ENCODE peak calls at places on chromosomes 4 and X, in seven cellular contexts. T is uterus, V is colonic mucosa, O is psoas muscle, Z is astrocyte, H is coronary artery, D is upper lobe of right lung. K is an unnamed sample.

GRCh38 chr4:117385531-117385930 is 300.2 kb upstream of the TRAM1L1 start:
- DNase-seq in O (no peak), D (no peak), H (no peak), T (no peak), Z (peak; percentile 42), V (no peak), K (no peak)

GRCh38 chrX:20265221-20265725 is 1.4 kb downstream of the RPS6KA3 start:
- DNase-seq in H (peak; percentile 79), T (peak; percentile 72), Z (peak; percentile 87), V (peak; percentile 58), O (peak; percentile 73), D (peak; percentile 82), K (peak; percentile 75)

GRCh38 chrX:12894074-12894691 is 12.2 kb upstream of the TLR8 start:
- DNase-seq in O (peak; percentile 16), V (peak; percentile 40), D (no peak), H (no peak), T (peak; percentile 16), Z (no peak), K (peak; percentile 20)

GRCh38 chrX:87160435-87161010 is 357.1 kb upstream of the KLHL4 start:
- DNase-seq in Z (no peak), D (no peak), O (no peak), H (no peak), V (no peak), T (no peak), K (no peak)

GRCh38 chr4:138348055-138348454 is 105.9 kb upstream of the SLC7A11 start:
- DNase-seq in Z (no peak), D (no peak), V (no peak), H (no peak), T (no peak), O (no peak), K (no peak)

GRCh38 chrX:132631579-132632232 is 142.9 kb upstream of the MBNL3 start:
- DNase-seq in T (no peak), H (no peak), O (no peak), V (no peak), D (no peak), Z (no peak), K (peak; percentile 48)

GRCh38 chr4:60683357-60683756 is 516.8 kb upstream of the ADGRL3 start:
- DNase-seq in V (no peak), D (no peak), T (no peak), Z (peak; percentile 84), H (no peak), O (no peak), K (peak; percentile 43)

GRCh38 chr4:110411599-110412011 is 64.3 kb upstream of the ENPEP start:
- DNase-seq in O (no peak), Z (no peak), H (no peak), D (no peak), V (peak; percentile 26), T (no peak), K (no peak)

GRCh38 chrX:22220941-22221340 is 51.8 kb upstream of the CBLL2 start:
- DNase-seq in V (no peak), H (no peak), Z (peak; percentile 72), O (no peak), T (no peak), D (no peak), K (peak; percentile 28)

GRCh38 chrX:790031-790430 is 159.4 kb downstream of the SHOX start:
- DNase-seq in O (no peak), T (no peak), H (no peak), D (no peak), V (no peak), Z (no peak), K (no peak)

GRCh38 chr4:170420255-170420693 is 330.5 kb upstream of the AADAT start:
- DNase-seq in V (no peak), T (no peak), Z (peak; percentile 8), O (no peak), D (no peak), H (no peak), K (no peak)

GRCh38 chr4:8147231-8147970 is 11.2 kb downstream of the ABLIM2 start:
- DNase-seq in O (no peak), T (no peak), V (no peak), H (no peak), D (no peak), Z (no peak), K (no peak)

GRCh38 chr4:10334506-10335028 is 122.7 kb downstream of the ZNF518B start:
- DNase-seq in T (no peak), O (no peak), Z (no peak), V (no peak), H (no peak), D (no peak), K (no peak)

GRCh38 chr4:155911905-155912304 is 8.4 kb downstream of the TDO2 start:
- DNase-seq in T (no peak), V (no peak), H (no peak), Z (no peak), O (no peak), D (no peak), K (peak; percentile 9)

GRCh38 chr4:182273191-182273935 is 30.2 kb downstream of the TENM3 start:
- DNase-seq in H (no peak), V (no peak), T (no peak), Z (no peak), O (no peak), D (no peak), K (no peak)

GRCh38 chrX:132564026-132564425 is 75.2 kb upstream of the MBNL3 start:
- DNase-seq in H (no peak), D (no peak), Z (peak; percentile 6), V (no peak), O (no peak), T (no peak), K (peak; percentile 21)

GRCh38 chr4:105058177-105058812 is 88.4 kb upstream of the TET2 start:
- DNase-seq in V (no peak), T (no peak), Z (peak; percentile 95), O (no peak), H (no peak), D (no peak), K (peak; percentile 55)

GRCh38 chr4:114163051-114163450 is 183.6 kb upstream of the ARSJ start:
- DNase-seq in D (no peak), O (no peak), H (no peak), V (no peak), Z (no peak), T (no peak), K (no peak)

GRCh38 chrX:20061869-20062254 is 54.8 kb downstream of the MAP7D2 start:
- DNase-seq in T (no peak), H (no peak), V (no peak), D (no peak), Z (peak; percentile 77), O (no peak), K (peak; percentile 20)

GRCh38 chr4:81571105-81571504 is 99.4 kb upstream of the RASGEF1B start:
- DNase-seq in D (no peak), Z (no peak), V (no peak), O (no peak), H (no peak), T (no peak), K (no peak)

GRCh38 chr4:81565137-81565870 is 93.6 kb upstream of the RASGEF1B start:
- DNase-seq in H (peak; percentile 84), D (peak; percentile 89), Z (no peak), V (peak; percentile 85), T (peak; percentile 55), O (peak; percentile 80), K (peak; percentile 59)

GRCh38 chr4:81562093-81562492 is 90.4 kb upstream of the RASGEF1B start:
- DNase-seq in H (no peak), O (no peak), Z (no peak), V (no peak), D (no peak), T (no peak), K (no peak)

GRCh38 chr4:81564025-81564424 is 92.3 kb upstream of the RASGEF1B start:
- DNase-seq in V (no peak), T (no peak), Z (no peak), D (no peak), O (no peak), H (no peak), K (no peak)

GRCh38 chr4:81566076-81566663 is 94.5 kb upstream of the RASGEF1B start:
- DNase-seq in H (no peak), D (no peak), Z (no peak), O (no peak), T (no peak), V (no peak), K (peak; percentile 34)
- H3K4me3 ChIP-seq in H (peak overlapping the region; percentile 53), D (peak overlapping the region; percentile 35), Z (no peak overlapping the region), O (peak overlapping the region; percentile 30), T (no peak overlapping the region), V (no peak overlapping the region), K (peak overlapping the region; percentile 36)

GRCh38 chr4:21882050-21882839 is 66.3 kb downstream of the KCNIP4 start:
- DNase-seq in Z (peak; percentile 69), H (no peak), D (no peak), V (no peak), T (no peak), O (no peak), K (no peak)
- TF ChIP-seq CTCF in Z (no peak), H (no peak), D (no peak), V (no peak), T (no peak), O (no peak), K (no peak)

DNA sequence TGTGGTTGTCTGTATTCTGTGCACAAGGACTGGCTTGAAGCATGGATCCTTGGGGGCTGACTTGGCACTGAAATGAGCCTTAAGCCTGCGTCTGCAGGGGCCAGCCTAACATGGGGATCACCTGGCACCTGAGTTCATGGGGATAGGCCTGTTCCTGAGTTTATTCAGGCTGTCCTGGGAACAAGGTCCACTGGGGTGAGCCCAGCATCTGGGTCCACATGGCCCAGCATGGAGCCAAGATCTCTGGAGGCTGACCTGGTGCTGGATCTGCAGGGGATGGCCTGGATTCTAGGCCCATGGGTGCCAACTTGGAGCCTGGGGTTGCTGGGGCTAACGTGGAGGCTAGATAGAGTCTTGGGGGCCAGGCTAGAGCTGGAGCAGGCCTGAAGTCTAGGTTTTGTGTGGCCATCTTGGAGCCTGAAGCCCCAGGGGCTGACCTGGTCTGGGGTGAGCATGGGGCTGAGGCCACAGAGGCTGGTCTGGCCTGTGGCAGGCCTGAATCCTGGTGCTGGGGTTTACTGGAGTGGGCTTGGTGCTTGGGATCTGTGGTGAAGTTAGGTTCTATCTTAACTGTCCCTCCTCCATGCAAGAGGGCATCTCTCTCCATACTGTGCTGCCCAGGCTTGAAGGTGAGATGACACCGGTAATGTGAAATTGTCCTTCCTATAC is 652 bp upstream of the KLKB1 start:
- DNase-seq in D (no peak), V (no peak), Z (no peak), T (no peak), O (no peak), H (no peak), K (no peak)
- H3K4me3 ChIP-seq in D (no peak overlapping the region), V (no peak overlapping the region), Z (no peak overlapping the region), T (no peak overlapping the region), O (no peak overlapping the region), H (no peak overlapping the region), K (no peak overlapping the region)

GRCh38 chr4:601612-602558 is 23.5 kb upstream of the PDE6B start:
- DNase-seq in Z (no peak), O (no peak), H (no peak), D (no peak), V (no peak), T (no peak), K (no peak)

GRCh38 chr4:600166-600565 is 24.1 kb upstream of the TMEM271 start:
- DNase-seq in T (no peak), O (no peak), V (no peak), D (no peak), H (no peak), Z (no peak), K (no peak)

GRCh38 chr4:598925-599324 is 22.8 kb upstream of the TMEM271 start:
- DNase-seq in O (no peak), Z (no peak), T (no peak), H (no peak), V (no peak), D (no peak), K (no peak)

GRCh38 chr4:602559-602942 is 22.8 kb upstream of the PDE6B start:
- DNase-seq in O (no peak), T (no peak), H (no peak), D (peak; percentile 85), V (peak; percentile 83), Z (no peak), K (peak; percentile 29)

GRCh38 chr4:600850-601515 is 24.4 kb upstream of the PDE6B start:
- DNase-seq in Z (no peak), V (no peak), H (no peak), O (no peak), D (no peak), T (no peak), K (no peak)
- TF ChIP-seq CTCF in Z (no peak), V (no peak), H (no peak), O (no peak), D (no peak), T (no peak), K (no peak)